ENCODE peak calls at places on chromosomes 12 and 14, in seven cellular contexts. C, P, D, Q, O, V and S are unnamed samples. For H3K36me3, the result is how much of the 10 kb centered on the place peaks cover.

GRCh38 chr12:128643106-128643651 is 180.6 kb downstream of the SLC15A4 start:
- DNase-seq in C (no peak), P (no peak), D (no peak), Q (no peak), O (no peak), V (no peak), S (no peak)

GRCh38 chr12:64256166-64256800 is 34.2 kb upstream of the KICS2 start:
- DNase-seq in C (peak), P (peak), D (peak), Q (peak), O (no peak), V (peak), S (peak)

GRCh38 chr14:78752789-78753188 is 582.6 kb downstream of the NRXN3 start:
- DNase-seq in C (peak), P (peak), D (no peak), Q (no peak), O (no peak), V (no peak), S (no peak)

GRCh38 chr12:108403952-108404351 is 64.8 kb upstream of the CMKLR1 start:
- DNase-seq in C (peak), P (no peak), D (no peak), Q (no peak), O (no peak), V (no peak), S (no peak)

GRCh38 chr12:753401-754237 is 1.2 kb downstream of the WNK1 start:
- DNase-seq in C (peak), P (no peak), D (no peak), Q (no peak), O (peak), V (no peak), S (no peak)

GRCh38 chr12:121530600-121531355 is 50.0 kb downstream of the KDM2B start:
- DNase-seq in C (peak), P (no peak), D (peak), Q (no peak), O (peak), V (no peak), S (no peak)

GRCh38 chr12:115660211-115660805 is 617.2 kb downstream of the MED13L start:
- DNase-seq in C (peak), P (peak), D (no peak), Q (no peak), O (peak), V (no peak), S (no peak)

GRCh38 chr14:50622978-50623377 is 45.1 kb downstream of the SAV1 start:
- DNase-seq in C (no peak), P (no peak), D (no peak), Q (no peak), O (no peak), V (no peak), S (no peak)

GRCh38 chr12:24664151-24664550 is 284.8 kb downstream of the BCAT1 start:
- DNase-seq in C (peak), P (no peak), D (peak), Q (no peak), O (no peak), V (no peak), S (no peak)

GRCh38 chr12:115752151-115752550 is 525.3 kb downstream of the MED13L start:
- DNase-seq in C (peak), P (no peak), D (peak), Q (no peak), O (no peak), V (no peak), S (no peak)

GRCh38 chr14:34426313-34427295 is 35.4 kb downstream of the SPTSSA start:
- DNase-seq in C (no peak), P (no peak), D (no peak), Q (no peak), O (peak), V (no peak), S (no peak)

GRCh38 chr12:77954156-77954555 is 123.5 kb downstream of the NAV3 start:
- DNase-seq in C (peak), P (no peak), D (peak), Q (no peak), O (no peak), V (no peak), S (no peak)

GRCh38 chr14:63564318-63564717 is 21.1 kb upstream of the PPP2R5E start:
- DNase-seq in C (peak), P (no peak), D (no peak), Q (no peak), O (peak), V (no peak), S (no peak)

GRCh38 chr14:95695913-95696312 is 9.7 kb downstream of the TCL1B start:
- DNase-seq in C (no peak), P (no peak), D (no peak), Q (no peak), O (no peak), V (no peak), S (no peak)
- H3K9ac ChIP-seq in C (no peak), P (no peak), D (no peak), Q (no peak), O (no peak), V (no peak), S (no peak)

GRCh38 chr12:2959194-2959507 is at the start of gene TEAD4:
- DNase-seq in C (peak), P (peak), D (peak), Q (peak), O (peak), V (peak), S (no peak)

GRCh38 chr12:2958432-2959193 is 584 bp upstream of the TEAD4 start:
- DNase-seq in C (peak), P (peak), D (peak), Q (peak), O (peak), V (peak), S (peak)

GRCh38 chr12:2959508-2960431 is 573 bp downstream of the TEAD4 start:
- DNase-seq in C (peak), P (peak), D (peak), Q (peak), O (peak), V (no peak), S (no peak)

GRCh38 chr12:2955888-2956287 is 3.3 kb upstream of the TEAD4 start:
- DNase-seq in C (no peak), P (no peak), D (no peak), Q (no peak), O (no peak), V (no peak), S (no peak)

GRCh38 chr12:2957816-2958431 is 1.3 kb upstream of the TEAD4 start:
- DNase-seq in C (peak), P (peak), D (no peak), Q (no peak), O (no peak), V (no peak), S (no peak)
- H3K27ac ChIP-seq in C (peak), P (peak), D (peak), Q (no peak), O (peak), V (peak), S (peak)

DNA sequence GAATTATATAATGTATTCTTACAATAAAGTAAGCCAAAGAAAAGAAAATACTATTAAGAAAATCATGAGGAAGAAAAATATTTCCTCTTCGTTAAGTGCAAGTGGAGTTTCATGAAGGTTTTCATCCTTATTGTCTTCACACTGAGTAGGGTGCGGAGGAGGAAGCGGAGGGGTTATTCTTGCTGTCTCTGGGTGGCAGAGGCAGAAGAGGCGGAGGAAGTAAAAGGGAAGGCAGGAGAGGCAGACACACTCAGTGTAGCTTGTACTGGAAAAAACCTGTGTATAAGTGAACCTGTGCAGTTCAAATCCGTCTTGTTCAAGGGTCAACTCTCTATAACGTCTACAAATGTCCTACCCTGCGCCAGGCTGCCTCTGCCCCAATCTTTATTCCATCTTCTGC is 22.0 kb upstream of the BCL2L14 start:
- DNase-seq in C (no peak), P (no peak), D (no peak), Q (no peak), O (no peak), V (no peak), S (no peak)
- H3K36me3 ChIP-seq in C (under half), P (under half), D (under half), Q (under half), O (under half), V (under half), S (under half)

DNA sequence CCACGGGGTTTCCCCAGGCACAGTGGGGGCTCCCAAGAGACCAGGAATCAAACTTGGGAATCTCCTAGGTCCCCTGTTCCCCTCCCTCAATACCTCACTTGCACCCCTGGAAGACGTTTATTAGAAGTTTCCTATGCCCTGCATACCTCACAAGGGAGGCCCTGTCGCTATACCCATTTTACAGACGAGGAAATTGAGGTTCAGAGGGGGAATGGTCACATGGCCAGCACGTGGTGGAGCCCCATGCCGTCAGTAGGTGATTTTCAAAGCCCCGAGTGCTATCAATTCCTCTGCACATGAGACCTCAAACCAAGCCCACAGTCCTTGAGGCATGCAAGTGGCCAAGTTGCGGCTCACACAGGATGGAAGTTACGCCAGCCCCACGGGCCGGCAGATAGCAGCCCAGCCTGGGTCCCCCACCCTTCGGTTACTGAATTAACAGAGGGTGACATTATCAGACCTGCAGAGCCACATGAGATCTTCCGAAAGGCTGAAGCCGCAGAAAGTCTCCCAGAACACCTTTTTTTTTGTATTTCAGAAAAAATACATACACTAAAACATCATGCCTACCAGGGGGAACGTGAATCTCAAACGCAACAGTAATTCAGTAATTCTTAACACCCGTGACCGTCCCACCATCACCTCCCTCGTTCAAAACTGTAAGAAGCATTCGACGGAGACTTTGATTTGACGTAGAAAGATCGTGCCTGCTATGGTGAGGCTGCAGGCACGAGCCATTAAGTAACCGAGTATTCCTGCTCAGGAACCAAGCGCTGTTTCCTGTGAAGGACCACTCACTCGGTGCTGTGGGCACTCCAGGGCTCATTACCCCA is 129.0 kb downstream of the RFLNA start:
- DNase-seq in C (no peak), P (no peak), D (no peak), Q (no peak), O (no peak), V (no peak), S (no peak)
- H3K9ac ChIP-seq in C (peak), P (no peak), D (peak), Q (no peak), O (peak), V (peak), S (no peak)

GRCh38 chr12:79841248-79841877 is 93.5 kb downstream of the PPP1R12A start:
- DNase-seq in C (no peak), P (no peak), D (no peak), Q (no peak), O (no peak), V (no peak), S (no peak)

GRCh38 chr12:79841878-79842265 is 93.0 kb downstream of the PPP1R12A start:
- DNase-seq in C (no peak), P (no peak), D (no peak), Q (no peak), O (no peak), V (no peak), S (no peak)

GRCh38 chr12:79844693-79845092 is 90.2 kb downstream of the PPP1R12A start:
- DNase-seq in C (peak), P (peak), D (peak), Q (peak), O (no peak), V (peak), S (peak)

GRCh38 chr12:79838359-79838758 is 96.5 kb downstream of the PPP1R12A start:
- DNase-seq in C (no peak), P (no peak), D (no peak), Q (no peak), O (no peak), V (no peak), S (no peak)

GRCh38 chr12:79842630-79843029 is 92.3 kb downstream of the PPP1R12A start:
- DNase-seq in C (no peak), P (no peak), D (no peak), Q (no peak), O (no peak), V (no peak), S (no peak)
- H3K27ac ChIP-seq in C (no peak), P (no peak), D (no peak), Q (no peak), O (no peak), V (no peak), S (no peak)

DNA sequence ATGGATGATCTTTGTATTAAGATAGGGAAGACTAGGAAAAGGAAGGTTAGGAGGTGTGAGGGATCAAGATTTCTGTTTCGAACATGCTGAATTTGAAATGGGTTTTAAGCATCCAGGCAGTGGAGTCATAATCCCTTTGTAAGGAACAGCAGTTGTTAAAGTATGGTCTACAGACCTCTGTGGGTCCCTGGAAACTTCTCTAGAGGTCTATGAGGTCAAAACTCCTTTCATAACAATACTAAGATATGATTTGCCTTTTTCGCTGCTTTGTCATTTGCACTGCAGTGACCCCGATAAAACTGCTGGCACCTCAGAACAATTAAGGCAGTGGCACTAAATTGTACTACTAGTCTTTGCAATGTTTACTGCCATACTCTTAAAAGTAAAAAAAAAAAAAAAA is 1.5 kb downstream of the RAD51AP1 start:
- DNase-seq in C (no peak), P (no peak), D (no peak), Q (no peak), O (no peak), V (no peak), S (no peak)
- H3K36me3 ChIP-seq in C (under half), P (under half), D (under half), Q (under half), O (under half), V (under half), S (under half)

GRCh38 chr14:58082491-58083098 is 69.4 kb downstream of the ARMH4 start:
- DNase-seq in C (peak), P (peak), D (peak), Q (no peak), O (no peak), V (peak), S (no peak)
- H3K9ac ChIP-seq in C (peak), P (peak), D (no peak), Q (no peak), O (no peak), V (peak), S (no peak)

DNA sequence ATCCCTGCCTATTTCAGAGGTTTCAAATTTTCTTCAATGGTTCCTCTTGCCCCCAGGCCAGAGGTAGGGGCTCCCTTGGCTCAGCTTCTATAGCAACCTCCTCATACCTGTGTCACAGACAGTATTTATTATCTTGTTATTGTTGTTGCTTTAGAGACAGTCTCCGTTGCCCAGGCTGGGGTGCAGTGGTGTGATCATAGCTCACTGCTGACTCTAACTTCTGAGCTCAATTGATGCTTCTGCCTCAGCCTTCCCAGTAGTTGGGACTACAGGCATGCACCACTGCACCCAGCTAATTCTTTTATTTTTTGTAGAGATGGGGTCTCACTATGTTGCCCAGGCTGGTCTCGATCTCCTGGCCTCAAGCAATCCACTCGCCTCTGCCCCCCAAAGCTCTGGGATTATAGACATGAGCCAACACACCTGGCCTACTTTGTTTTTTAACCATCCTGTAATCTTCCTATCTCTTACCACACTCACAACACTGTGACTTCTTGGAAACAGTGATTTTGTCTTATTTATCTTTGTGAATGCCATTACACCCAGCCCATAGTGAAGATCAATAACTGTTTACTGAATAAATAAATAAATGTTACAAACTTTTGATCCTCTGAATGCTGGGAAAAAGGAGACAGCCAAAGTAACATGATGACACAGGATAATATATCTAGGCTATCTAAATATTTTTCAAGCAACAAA is 95.9 kb downstream of the PHLDA1 start:
- DNase-seq in C (no peak), P (no peak), D (no peak), Q (no peak), O (no peak), V (no peak), S (no peak)
- H3K27ac ChIP-seq in C (no peak), P (no peak), D (peak), Q (no peak), O (no peak), V (peak), S (no peak)

DNA sequence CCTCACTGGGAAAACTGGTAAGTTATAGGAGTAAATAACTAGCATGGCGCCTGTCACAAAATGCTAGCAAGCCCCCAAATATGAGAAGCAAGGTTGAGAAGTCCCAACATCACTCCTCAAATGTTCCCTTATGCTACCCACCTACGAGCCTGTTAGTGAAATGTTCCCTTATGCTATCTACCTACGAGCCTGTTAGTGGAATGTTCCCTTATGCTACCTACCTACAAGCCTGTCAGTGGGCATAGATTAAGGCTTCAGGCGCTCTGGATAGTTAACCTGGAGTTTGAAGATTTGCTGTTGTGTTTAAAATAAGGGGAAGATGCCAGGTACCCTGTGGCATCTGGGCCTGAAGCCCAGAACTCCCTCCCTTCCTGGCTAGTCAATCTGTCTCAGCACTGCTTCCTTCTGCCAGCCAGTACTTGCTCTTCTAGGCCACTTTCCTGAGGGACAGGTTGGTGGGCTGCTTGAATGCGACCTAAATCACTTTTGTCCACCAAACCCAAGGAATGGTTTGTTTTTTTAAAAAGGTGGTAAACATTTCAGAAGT is 67.1 kb upstream of the SINHCAF start:
- DNase-seq in C (no peak), P (no peak), D (no peak), Q (no peak), O (no peak), V (no peak), S (no peak)
- H3K36me3 ChIP-seq in C (under half), P (under half), D (under half), Q (under half), O (under half), V (under half), S (under half)